ENCODE peak calls at places on chromosome 22, in five cellular contexts. C is CD4-positive, alpha-beta T cell; U is AML-193; O is tibial nerve; L is right lobe of liver. X is an unnamed sample.

GRCh38 chr22:50603511-50604255 is 3.1 kb downstream of the MAPK8IP2 start:
- DNase-seq in C (no peak), U (no peak), O (no peak), L (peak; percentile 23), X (no peak)

GRCh38 chr22:42863349-42863911 is 6.4 kb upstream of the ARFGAP3 start:
- DNase-seq in C (no peak), U (peak; percentile 16), O (no peak), L (no peak), X (no peak)

GRCh38 chr22:17268501-17269223 is 49.4 kb upstream of the ADA2 start:
- DNase-seq in C (no peak), U (no peak), O (no peak), L (no peak), X (no peak)

GRCh38 chr22:17786435-17787158 is 12.3 kb upstream of the BID start:
- DNase-seq in C (no peak), U (no peak), O (peak; percentile 32), L (peak; percentile 67), X (no peak)

GRCh38 chr22:39556970-39557811 is 13.4 kb upstream of the CACNA1I start:
- DNase-seq in C (peak; percentile 66), U (no peak), O (no peak), L (no peak), X (no peak)

GRCh38 chr22:42069801-42070516 is 653 bp downstream of the NAGA start:
- DNase-seq in C (no peak), U (peak; percentile 26), O (no peak), L (no peak), X (no peak)

GRCh38 chr22:27314276-27314807 is 487.2 kb downstream of the MN1 start:
- DNase-seq in C (no peak), U (no peak), O (no peak), L (no peak), X (no peak)

GRCh38 chr22:45239378-45240136 is 1.1 kb downstream of the KIAA0930 start:
- DNase-seq in C (no peak), U (peak; percentile 15), O (no peak), L (no peak), X (no peak)

GRCh38 chr22:20549232-20549841 is 41.9 kb downstream of the MED15 start:
- DNase-seq in C (peak; percentile 69), U (no peak), O (no peak), L (no peak), X (no peak)

GRCh38 chr22:22391543-22391942 is 117.0 kb downstream of the ZNF280B start:
- DNase-seq in C (no peak), U (no peak), O (no peak), L (no peak), X (peak; percentile 80)

GRCh38 chr22:50261615-50262459 is at the start of gene MAPK12:
- DNase-seq in C (no peak), U (no peak), O (no peak), L (no peak), X (no peak)

GRCh38 chr22:24761888-24762675 is 12.4 kb downstream of the PIWIL3 start:
- DNase-seq in C (no peak), U (no peak), O (no peak), L (no peak), X (no peak)

GRCh38 chr22:28329582-28330073 is 350.0 kb downstream of the TTC28 start:
- DNase-seq in C (no peak), U (no peak), O (no peak), L (no peak), X (no peak)

GRCh38 chr22:28132466-28132865 is 213.4 kb upstream of the PITPNB start:
- DNase-seq in C (no peak), U (no peak), O (no peak), L (no peak), X (peak; percentile 2)

GRCh38 chr22:35561796-35562526 is 21.3 kb downstream of the RASD2 start:
- DNase-seq in C (no peak), U (no peak), O (no peak), L (no peak), X (no peak)

GRCh38 chr22:49153921-49154320 is 673.8 kb downstream of the BRD1 start:
- DNase-seq in C (no peak), U (no peak), O (peak; percentile 2), L (no peak), X (no peak)

GRCh38 chr22:24486501-24486921 is 8.6 kb upstream of the UPB1 start:
- DNase-seq in C (no peak), U (no peak), O (no peak), L (no peak), X (no peak)

GRCh38 chr22:41799486-41800347 is 762 bp upstream of the CCDC134 start:
- DNase-seq in C (no peak), U (no peak), O (peak; percentile 18), L (peak; percentile 35), X (no peak)

X was measured in esophagus muscularis mucosa.